ENCODE peak calls at places on chromosome 10, in six cellular contexts. M is fibroblast of lung, Y is right lobe of liver, H is lower lobe of right lung, L is upper lobe of left lung, Z is transverse colon. C is an unnamed sample.

GRCh38 chr10:103499881-103500280 is 6.4 kb downstream of the NEURL1 start:
- DNase-seq in L (no peak), M (no peak), Y (no peak), H (no peak), Z (no peak), C (no peak)

GRCh38 chr10:118255355-118255754 is 86.8 kb downstream of the FAM204A start:
- DNase-seq in H (no peak), Y (no peak), L (no peak), M (no peak), Z (no peak), C (no peak)

GRCh38 chr10:43046288-43046991 is 30.4 kb upstream of the RET start:
- DNase-seq in M (no peak), Z (peak; percentile 4), H (peak; percentile 36), Y (peak; percentile 9), L (peak; percentile 17), C (no peak)

GRCh38 chr10:75201793-75202307 is 8.7 kb upstream of the VDAC2 start:
- DNase-seq in Y (no peak), L (no peak), M (no peak), Z (peak; percentile 64), H (no peak), C (no peak)

GRCh38 chr10:44032216-44032615 is 352.7 kb downstream of the CXCL12 start:
- DNase-seq in H (no peak), L (no peak), Y (no peak), Z (no peak), M (peak; percentile 14), C (no peak)

GRCh38 chr10:62082729-62083412 is 181.4 kb downstream of the ARID5B start:
- DNase-seq in Y (no peak), M (peak; percentile 80), Z (peak; percentile 37), L (no peak), H (no peak), C (no peak)

GRCh38 chr10:44278669-44279337 is 106.1 kb downstream of the CXCL12 start:
- DNase-seq in Z (no peak), M (no peak), H (no peak), L (no peak), Y (no peak), C (no peak)

GRCh38 chr10:117622471-117623184 is 80.1 kb downstream of the EMX2 start:
- DNase-seq in Z (no peak), L (no peak), Y (no peak), M (no peak), H (no peak), C (no peak)

GRCh38 chr10:31401287-31401686 is 82.3 kb downstream of the ZEB1 start:
- DNase-seq in L (no peak), M (no peak), H (no peak), Y (no peak), Z (no peak), C (no peak)

GRCh38 chr10:48538611-48539010 is 66.3 kb downstream of the ARHGAP22 start:
- DNase-seq in H (no peak), Z (no peak), M (no peak), L (no peak), Y (no peak), C (no peak)

GRCh38 chr10:48533951-48534720 is 70.7 kb downstream of the ARHGAP22 start:
- DNase-seq in Y (no peak), M (no peak), Z (no peak), L (no peak), H (no peak), C (no peak)

GRCh38 chr10:48535416-48536225 is 69.3 kb downstream of the ARHGAP22 start:
- DNase-seq in L (no peak), M (no peak), Y (no peak), H (no peak), Z (no peak), C (no peak)

GRCh38 chr10:48536226-48536500 is 68.7 kb downstream of the ARHGAP22 start:
- DNase-seq in Z (no peak), Y (no peak), L (no peak), H (no peak), M (no peak), C (no peak)

GRCh38 chr10:48536916-48537890 is 67.7 kb downstream of the ARHGAP22 start:
- DNase-seq in M (no peak), Y (no peak), L (no peak), Z (no peak), H (no peak), C (no peak)
- H3K9me3 ChIP-seq in M (no peaks in the 10 kb centered on the region), Y (no peaks in the 10 kb centered on the region), L (no peaks in the 10 kb centered on the region), Z (no peaks in the 10 kb centered on the region), H (no peaks in the 10 kb centered on the region), C (no peaks in the 10 kb centered on the region)

GRCh38 chr10:68981074-68981473 is 7.5 kb upstream of the KIFBP start:
- DNase-seq in Y (no peak), H (no peak), M (peak; percentile 16), Z (no peak), L (no peak), C (no peak)
- TF ChIP-seq CTCF in Y (peak; percentile 11), H (no peak), M (no peak), Z (no peak), L (no peak), C (no peak)

DNA sequence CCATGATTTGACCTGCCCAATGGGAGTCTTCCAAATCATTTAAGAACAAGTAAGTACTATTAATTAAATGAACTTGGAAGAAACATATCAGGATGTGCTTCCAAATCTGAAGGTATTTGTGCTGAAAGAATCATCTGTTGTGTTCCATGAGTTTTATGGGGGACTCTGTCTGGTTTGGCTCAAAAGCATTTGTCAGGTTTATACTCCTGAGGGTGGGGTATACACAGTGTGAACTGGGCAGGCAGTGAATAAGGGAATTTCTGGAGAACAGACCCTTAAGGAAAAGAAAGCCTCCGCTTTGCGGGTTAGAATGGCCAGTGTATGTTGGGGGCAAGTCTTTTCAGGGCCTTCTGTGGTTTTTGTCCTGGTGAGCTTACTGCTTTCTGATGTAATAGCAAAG is 29.9 kb downstream of the TCF7L2 start:
- DNase-seq in M (no peak), Y (no peak), Z (no peak), H (no peak), L (no peak), C (no peak)
- H3K9me3 ChIP-seq in M (no peaks in the 10 kb centered on the region), Y (no peaks in the 10 kb centered on the region), Z (no peaks in the 10 kb centered on the region), H (no peaks in the 10 kb centered on the region), L (no peaks in the 10 kb centered on the region), C (no peaks in the 10 kb centered on the region)

DNA sequence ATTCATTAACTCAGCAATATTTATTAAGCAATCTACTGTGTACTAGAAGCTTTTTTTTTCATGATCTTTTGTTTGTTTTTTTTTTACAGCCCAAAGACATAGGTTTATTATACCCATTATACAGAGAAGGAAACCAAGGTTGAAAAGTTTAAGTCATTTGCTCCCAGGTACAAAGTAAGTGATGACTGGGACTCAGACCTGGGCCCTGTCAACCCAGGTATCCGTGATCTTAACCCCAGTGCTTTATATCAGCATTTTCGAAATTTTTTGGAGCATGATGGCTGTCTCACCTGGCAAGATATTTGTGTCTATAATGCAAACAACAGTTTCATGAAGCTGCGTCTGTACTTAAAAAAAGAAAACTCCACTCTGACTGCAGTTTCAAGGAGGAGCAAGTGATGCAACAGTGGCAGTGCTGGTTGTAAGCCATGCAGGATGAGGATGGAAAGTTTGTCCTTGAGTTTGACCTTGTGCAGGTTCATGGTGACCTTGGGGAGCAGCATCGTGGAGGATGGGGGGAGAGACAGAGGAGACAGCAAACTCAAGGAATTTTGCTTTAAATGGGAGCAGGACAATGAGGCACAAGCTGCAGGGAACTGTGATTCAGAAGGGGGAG is 11.8 kb downstream of the SLC29A3 start:
- DNase-seq in Z (no peak), L (no peak), Y (no peak), H (no peak), M (no peak), C (no peak)
- TF ChIP-seq CTCF in Z (no peak), L (no peak), Y (no peak), H (no peak), M (no peak), C (no peak)

GRCh38 chr10:87803831-87804230 is 14.2 kb downstream of the ATAD1 start:
- DNase-seq in H (no peak), Y (no peak), Z (no peak), L (peak; percentile 21), M (no peak), C (no peak)
- H3K9me3 ChIP-seq in H (no peaks in the 10 kb centered on the region), Y (no peaks in the 10 kb centered on the region), Z (peaks cover 5% of the 10 kb centered on the region), L (peaks cover 11% of the 10 kb centered on the region), M (no peaks in the 10 kb centered on the region), C (peaks cover 7% of the 10 kb centered on the region)

DNA sequence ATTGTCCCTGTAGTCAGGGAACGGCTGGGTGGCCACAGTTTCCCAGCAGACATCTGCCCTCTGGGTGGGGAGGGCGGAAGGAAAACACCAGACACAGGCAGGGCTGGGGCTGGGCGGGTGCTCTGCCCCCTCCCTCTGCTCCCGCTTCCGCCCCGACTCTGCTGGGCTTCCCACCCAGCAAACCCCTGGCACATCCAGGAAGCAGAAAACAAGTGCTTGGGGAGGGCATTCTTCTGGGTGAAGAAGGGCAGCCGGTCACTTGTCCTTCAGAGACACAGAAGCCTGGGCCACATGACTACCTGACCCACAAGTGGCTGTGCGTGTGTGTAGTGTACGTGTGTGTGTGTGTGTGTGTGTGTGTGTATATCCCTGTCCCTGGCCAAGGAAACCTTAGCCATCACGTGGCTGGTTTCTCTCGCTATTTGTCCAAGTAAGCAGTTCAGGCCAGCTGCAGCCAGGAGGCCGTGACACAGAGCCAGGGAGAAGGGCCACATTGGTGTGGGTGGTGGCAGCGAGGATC is 77.9 kb downstream of the ZMIZ1 start:
- DNase-seq in M (peak; percentile 58), Z (peak; percentile 56), L (peak; percentile 92), Y (peak; percentile 72), H (peak; percentile 81), C (no peak)
- TF ChIP-seq CTCF in M (no peak), Z (no peak), L (peak; percentile 54), Y (peak; percentile 17), H (peak; percentile 21), C (no peak)

GRCh38 chr10:130935897-130936550 is 375.5 kb downstream of the TCERG1L start:
- DNase-seq in L (no peak), Z (no peak), H (no peak), Y (no peak), M (no peak), C (no peak)
- H3K9me3 ChIP-seq in L (no peaks in the 10 kb centered on the region), Z (no peaks in the 10 kb centered on the region), H (no peaks in the 10 kb centered on the region), Y (no peaks in the 10 kb centered on the region), M (no peaks in the 10 kb centered on the region), C (no peaks in the 10 kb centered on the region)